ENCODE peak calls at places on chromosomes 5 and 9, in eight cellular contexts. Q is prostate gland, Z is HepG2, U is tibial nerve, J is spleen, X is sigmoid colon, N is endothelial cell of umbilical vein, R is stomach. W is an unnamed sample. For H3K4me1 and H3K27me3, the result is how much of the 10 kb centered on the place peaks cover.

GRCh38 chr5:159337291-159337974 is 7.1 kb upstream of the IL12B start:
- DNase-seq in Q (no peak), Z (no peak), U (no peak), J (no peak), X (no peak), N (no peak), R (no peak), W (no peak)

GRCh38 chr5:37304888-37305287 is 55.7 kb upstream of the CPLANE1 start:
- DNase-seq in Q (no peak), Z (no peak), U (no peak), J (no peak), X (no peak), N (no peak), R (no peak), W (no peak)

GRCh38 chr5:980001-980588 is 28.5 kb upstream of the NKD2 start:
- DNase-seq in Q (peak), Z (peak), U (no peak), J (no peak), X (peak), N (peak), R (no peak), W (peak)

GRCh38 chr9:107727113-107727780 is 237.7 kb upstream of the KLF4 start:
- DNase-seq in Q (no peak), Z (no peak), U (no peak), J (no peak), X (no peak), N (peak), R (no peak), W (no peak)

GRCh38 chr5:115241881-115242642 is 20.6 kb downstream of the PGGT1B start:
- DNase-seq in Q (no peak), Z (peak), U (no peak), J (no peak), X (no peak), N (no peak), R (no peak), W (no peak)

GRCh38 chr5:126014691-126015090 is 408.5 kb upstream of the GRAMD2B start:
- DNase-seq in Q (no peak), Z (no peak), U (no peak), J (no peak), X (no peak), N (no peak), R (no peak), W (no peak)

GRCh38 chr5:440413-441180 is 2.4 kb upstream of the EXOC3 start:
- DNase-seq in Q (no peak), Z (no peak), U (no peak), J (peak), X (peak), N (no peak), R (no peak), W (peak)

GRCh38 chr9:127742435-127743088 is 7.5 kb upstream of the TOR2A start:
- DNase-seq in Q (no peak), Z (no peak), U (no peak), J (no peak), X (peak), N (no peak), R (peak), W (no peak)

GRCh38 chr9:123090198-123090896 is 56.9 kb downstream of the GPR21 start:
- DNase-seq in Q (no peak), Z (no peak), U (no peak), J (no peak), X (no peak), N (no peak), R (no peak), W (no peak)

GRCh38 chr5:81428866-81429265 is 34.9 kb upstream of the ACOT12 start:
- DNase-seq in Q (no peak), Z (no peak), U (no peak), J (no peak), X (no peak), N (peak), R (no peak), W (no peak)

GRCh38 chr5:138360941-138361452 is 8.5 kb downstream of the KDM3B start:
- DNase-seq in Q (no peak), Z (no peak), U (no peak), J (no peak), X (no peak), N (no peak), R (no peak), W (no peak)

GRCh38 chr5:159533197-159533596 is 202.9 kb upstream of the IL12B start:
- DNase-seq in Q (no peak), Z (no peak), U (no peak), J (no peak), X (no peak), N (no peak), R (no peak), W (no peak)

GRCh38 chr5:138349842-138350635 is 2.4 kb upstream of the KDM3B start:
- DNase-seq in Q (no peak), Z (no peak), U (no peak), J (no peak), X (no peak), N (no peak), R (no peak), W (no peak)

GRCh38 chr5:60903356-60903755 is 41.5 kb downstream of the ERCC8 start:
- DNase-seq in Q (no peak), Z (no peak), U (no peak), J (no peak), X (no peak), N (no peak), R (no peak), W (no peak)

GRCh38 chr5:26143259-26143658 is 895.1 kb downstream of the CDH9 start:
- DNase-seq in Q (no peak), Z (no peak), U (no peak), J (no peak), X (no peak), N (no peak), R (no peak), W (no peak)

GRCh38 chr5:169149317-169149716 is 151.6 kb downstream of the SLIT3 start:
- DNase-seq in Q (no peak), Z (peak), U (no peak), J (no peak), X (no peak), N (no peak), R (no peak), W (no peak)

GRCh38 chr5:175816348-175816747 is 55.0 kb upstream of the CPLX2 start:
- DNase-seq in Q (no peak), Z (peak), U (no peak), J (peak), X (no peak), N (no peak), R (no peak), W (no peak)

GRCh38 chr9:70987986-70988385 is 133.4 kb downstream of the TRPM3 start:
- DNase-seq in Q (no peak), Z (no peak), U (no peak), J (no peak), X (no peak), N (no peak), R (no peak), W (no peak)

GRCh38 chr9:83538172-83538889 is at the start of gene FRMD3:
- DNase-seq in Q (peak), Z (peak), U (peak), J (peak), X (peak), N (peak), R (peak), W (peak)

GRCh38 chr5:15513379-15513778 is 13.4 kb downstream of the FBXL7 start:
- DNase-seq in Q (no peak), Z (no peak), U (no peak), J (no peak), X (no peak), N (no peak), R (no peak), W (no peak)

DNA sequence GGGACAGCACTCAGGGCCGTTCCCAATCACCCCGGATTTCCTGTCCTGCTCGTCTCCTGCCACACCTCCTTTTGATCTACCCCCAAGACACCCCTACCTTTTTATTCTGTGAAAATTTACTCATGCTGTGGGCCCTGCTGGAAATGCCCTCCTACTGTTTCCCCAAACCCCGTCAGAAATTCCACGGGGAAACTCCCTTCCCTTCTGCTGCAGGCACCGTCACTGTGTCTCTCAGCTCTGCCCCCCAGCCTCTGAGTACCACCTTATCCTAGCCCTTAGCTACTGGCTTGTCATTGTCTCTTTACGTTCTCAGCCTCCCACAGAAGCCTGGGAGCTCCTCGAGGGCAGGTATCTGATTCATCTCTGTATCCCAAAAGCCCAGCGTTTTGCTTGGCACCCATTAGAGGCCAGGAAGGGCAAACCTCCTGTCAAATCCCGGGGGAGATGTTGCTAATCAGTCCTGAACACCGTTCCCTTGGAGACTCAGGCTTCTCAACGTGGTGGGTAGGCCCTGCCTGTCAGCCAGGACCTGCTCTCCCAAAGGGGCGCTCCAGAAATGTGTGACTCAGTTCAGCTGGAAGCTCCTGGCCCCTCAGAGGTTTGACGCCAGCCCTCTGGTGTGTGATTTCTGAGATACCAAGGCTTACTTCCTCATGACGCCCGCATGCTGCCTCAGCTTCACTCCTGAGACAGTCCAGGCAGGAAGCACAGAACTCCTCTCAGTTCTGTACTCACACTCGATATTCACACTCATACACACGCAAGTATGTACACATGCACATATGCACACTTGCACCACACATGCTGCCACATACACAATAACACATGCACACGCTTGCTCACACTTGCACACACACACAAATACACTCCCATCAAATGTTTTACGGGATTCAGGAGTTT is 50.7 kb upstream of the GRHPR start:
- DNase-seq in Q (no peak), Z (no peak), U (no peak), J (no peak), X (no peak), N (no peak), R (no peak), W (no peak)
- TF ChIP-seq POLR2A in Q (no peak), Z (no peak), U (no peak), J (no peak), X (no peak), N (no peak), R (no peak), W (no peak)

DNA sequence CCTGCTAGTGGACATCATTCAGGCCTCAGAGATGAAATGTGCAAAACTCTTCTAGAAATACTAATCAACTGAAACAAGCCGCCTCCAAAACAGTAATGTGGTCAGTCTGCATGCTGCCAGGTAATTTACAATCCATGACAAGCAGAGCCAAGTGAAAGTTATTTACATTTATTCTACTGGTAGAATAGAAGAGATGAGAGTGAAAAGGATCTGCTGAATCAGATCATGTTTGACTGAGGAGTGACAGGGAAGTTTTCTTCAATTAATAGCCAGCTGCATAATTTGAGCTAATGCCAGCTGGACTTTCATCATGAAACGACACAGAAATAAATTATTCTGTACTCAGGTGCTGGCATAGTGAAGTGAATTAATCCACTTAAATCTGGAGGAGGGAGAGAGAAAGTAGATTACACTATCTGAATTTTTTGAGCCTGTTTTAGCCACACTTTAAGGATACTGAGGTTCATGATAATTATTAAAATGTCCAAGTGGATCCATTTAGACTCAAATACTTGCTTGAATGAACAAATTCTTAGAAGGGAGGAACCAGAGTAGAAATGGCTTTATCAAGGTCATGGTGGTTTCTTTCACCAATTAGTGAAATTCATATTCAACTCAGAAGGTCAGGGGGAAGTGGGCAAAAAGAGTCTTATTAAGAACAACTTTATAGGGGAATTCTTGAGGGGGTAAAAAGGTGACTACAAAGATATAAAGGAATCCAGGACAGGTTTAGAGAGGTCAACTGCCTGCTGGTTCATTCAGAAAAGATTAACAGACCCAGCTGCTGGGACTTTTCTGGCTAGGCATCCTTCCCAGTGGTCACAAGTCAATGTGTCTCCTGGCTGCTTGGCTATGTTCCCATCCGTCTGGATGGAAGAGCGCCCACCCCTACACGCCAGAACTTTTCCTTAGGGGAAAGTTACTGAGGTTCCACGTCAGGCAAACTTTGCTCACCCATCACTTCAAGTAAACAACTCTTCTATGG is 350.4 kb downstream of the PDE4D start:
- DNase-seq in Q (no peak), Z (no peak), U (peak), J (no peak), X (peak), N (peak), R (peak), W (no peak)
- H3K4me1 ChIP-seq in Q (under half), Z (under half), U (under half), J (under half), X (under half), N (under half), R (half or more), W (under half)

GRCh38 chr9:21779397-21779796 is 23.0 kb upstream of the MTAP start:
- DNase-seq in Q (no peak), Z (no peak), U (no peak), J (no peak), X (no peak), N (no peak), R (no peak), W (no peak)

GRCh38 chr9:21778300-21778699 is 24.1 kb upstream of the MTAP start:
- DNase-seq in Q (no peak), Z (no peak), U (no peak), J (no peak), X (no peak), N (no peak), R (no peak), W (no peak)

GRCh38 chr9:21781656-21782055 is 20.8 kb upstream of the MTAP start:
- DNase-seq in Q (no peak), Z (no peak), U (no peak), J (no peak), X (no peak), N (no peak), R (no peak), W (no peak)

GRCh38 chr9:21782207-21782606 is 20.2 kb upstream of the MTAP start:
- DNase-seq in Q (no peak), Z (no peak), U (no peak), J (no peak), X (no peak), N (no peak), R (no peak), W (no peak)

DNA sequence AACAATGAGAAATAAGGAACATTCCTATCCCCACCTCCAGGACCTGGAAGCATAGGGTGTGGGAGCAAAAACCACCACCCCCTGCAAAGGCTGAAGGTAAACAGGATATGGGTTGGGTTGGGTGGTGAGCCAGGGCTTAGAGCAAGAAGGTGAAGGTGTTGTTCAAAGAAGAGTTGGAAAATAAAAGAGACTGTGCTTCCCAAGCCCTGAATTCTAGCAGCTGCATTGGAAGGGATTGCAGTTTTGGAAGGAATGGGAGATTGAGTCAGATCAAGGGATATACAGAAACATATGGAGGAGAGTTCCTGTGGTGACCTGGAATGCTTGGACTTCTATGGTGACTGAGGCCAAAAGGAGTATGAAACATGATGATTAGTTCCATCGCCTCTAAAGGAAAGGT is 24.7 kb upstream of the MTAP start:
- DNase-seq in Q (no peak), Z (no peak), U (no peak), J (no peak), X (no peak), N (no peak), R (no peak), W (no peak)
- H3K27me3 ChIP-seq in Q (under half), Z (under half), U (under half), J (under half), X (under half), N (under half), R (under half), W (under half)

GRCh38 chr9:35115680-35116538 is at the start of gene ATOSB:
- DNase-seq in Q (peak), Z (peak), U (peak), J (peak), X (peak), N (peak), R (peak), W (peak)
- TF ChIP-seq POLR2A in Q (peak), Z (peak), U (peak), J (no peak), X (peak), N (peak), R (no peak), W (no peak)

DNA sequence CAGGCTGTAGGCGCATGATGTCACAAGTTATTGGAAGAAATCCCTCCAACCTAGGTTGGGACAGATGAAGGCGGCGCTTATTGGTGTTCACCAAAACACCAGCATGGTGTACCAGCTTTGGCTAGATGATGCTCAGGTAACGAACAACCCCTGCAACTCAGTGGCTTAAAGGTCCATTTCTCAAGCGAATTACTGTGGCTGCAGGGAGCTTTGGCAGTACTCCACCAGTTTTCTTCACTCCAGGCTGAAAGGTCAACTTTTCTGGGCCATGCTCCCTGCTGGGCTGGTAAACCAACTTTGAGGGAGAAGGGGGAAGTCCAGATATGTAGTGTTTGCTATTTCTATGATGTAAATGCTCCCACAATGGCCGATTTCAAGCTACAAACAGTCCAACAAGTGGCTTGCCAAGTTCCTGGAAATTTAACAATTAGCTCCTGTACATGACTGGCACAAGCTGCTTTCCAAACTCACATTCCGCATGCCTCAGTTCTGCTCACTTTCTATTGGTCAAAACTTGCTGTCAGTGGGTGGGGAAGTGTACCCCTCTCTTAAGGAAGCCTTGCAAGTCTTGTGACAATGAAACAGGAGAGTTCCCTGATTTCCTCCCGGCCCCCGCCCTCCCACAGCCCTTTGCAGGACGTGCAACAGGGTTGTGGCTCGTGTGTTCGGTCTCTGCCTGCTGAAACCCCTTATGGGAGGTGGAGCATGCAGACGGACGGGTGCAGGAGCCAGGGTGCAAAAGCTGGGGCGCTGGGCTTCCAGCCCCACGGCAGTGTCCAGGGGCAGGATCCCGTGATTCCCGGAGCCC is 603 bp upstream of the ZBED3 start:
- DNase-seq in Q (peak), Z (peak), U (peak), J (peak), X (no peak), N (peak), R (peak), W (peak)
- H3K4me1 ChIP-seq in Q (under half), Z (under half), U (under half), J (under half), X (under half), N (under half), R (under half), W (under half)

DNA sequence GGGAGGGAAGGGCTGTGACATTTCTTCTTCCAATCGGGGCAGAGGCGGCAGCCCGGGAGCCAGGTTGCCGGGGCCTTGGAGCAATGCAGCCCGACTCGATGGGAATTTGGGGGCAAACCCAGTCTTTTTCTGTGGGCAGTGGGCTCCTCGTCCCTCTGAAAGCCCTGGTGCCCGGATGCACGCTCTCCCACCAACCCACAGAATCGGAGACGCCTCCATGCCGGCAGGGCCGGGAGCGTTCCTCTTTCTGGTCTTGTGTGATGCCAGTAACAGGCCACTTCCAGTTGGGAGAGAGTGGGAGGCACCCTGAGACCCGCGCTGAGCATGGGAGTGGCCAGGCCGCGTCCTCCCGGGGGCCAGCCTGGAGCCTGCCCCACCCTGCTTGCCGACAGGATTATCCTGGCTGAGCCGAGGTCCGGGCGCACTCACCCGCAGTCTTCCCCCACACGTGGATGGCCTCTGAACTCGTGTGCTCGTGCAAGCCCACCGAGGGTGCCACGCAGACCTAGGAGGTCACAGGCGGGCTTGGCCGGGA is 17.8 kb downstream of the OLFM1 start:
- DNase-seq in Q (no peak), Z (no peak), U (no peak), J (no peak), X (no peak), N (no peak), R (no peak), W (no peak)
- H3K27me3 ChIP-seq in Q (under half), Z (under half), U (under half), J (under half), X (under half), N (under half), R (half or more), W (under half)

GRCh38 chr9:120899490-120900037 is 22.6 kb upstream of the PHF19 start:
- DNase-seq in Q (no peak), Z (no peak), U (no peak), J (no peak), X (no peak), N (no peak), R (no peak), W (no peak)
- TF ChIP-seq POLR2A in Q (no peak), Z (no peak), U (no peak), J (no peak), X (no peak), N (no peak), R (no peak), W (no peak)

W was measured in suprapubic skin.